ENCODE peak calls at places on chromosome 12, in seven cellular contexts. W is NCI-H1417 treated with DMSO at 0.1 percent for 48 hours; D is posterior cingulate gyrus; Z is ELR; L is cardiac septum; P is activated T-cell treated with anti-CD3 and anti-CD28 coated beads, Interleukin-2, amount 50 U/mL, for 48 hours; Y is GDM1. R is an unnamed sample.

GRCh38 chr12:95195122-95195521 is 22.1 kb downstream of the FGD6 start:
- DNase-seq in Z (no peak), W (no peak), Y (no peak), P (no peak), D (no peak), L (no peak), R (no peak)

GRCh38 chr12:132433641-132434395 is 56.1 kb upstream of the FBRSL1 start:
- DNase-seq in L (no peak), D (no peak), P (no peak), Z (no peak), W (no peak), Y (no peak), R (no peak)

GRCh38 chr12:109944975-109945374 is 44.9 kb downstream of the TCHP start:
- DNase-seq in Y (no peak), D (no peak), L (no peak), Z (peak), W (no peak), P (no peak), R (no peak)

GRCh38 chr12:130582286-130582685 is 133.8 kb downstream of the RIMBP2 start:
- DNase-seq in Z (no peak), W (no peak), Y (no peak), D (no peak), P (no peak), L (no peak), R (no peak)

GRCh38 chr12:41274643-41275042 is 86.5 kb downstream of the PDZRN4 start:
- DNase-seq in L (no peak), D (no peak), W (no peak), P (no peak), Z (no peak), Y (no peak), R (no peak)

GRCh38 chr12:75505706-75506312 is 5.6 kb downstream of the KRR1 start:
- DNase-seq in P (no peak), D (no peak), L (no peak), Z (peak), Y (no peak), W (no peak), R (no peak)

GRCh38 chr12:31325524-31325875 is 450 bp downstream of the SINHCAF start:
- DNase-seq in L (no peak), Z (no peak), D (no peak), P (no peak), W (no peak), Y (no peak), R (no peak)

GRCh38 chr12:2836004-2836403 is 1.2 kb upstream of the NRIP2 start:
- DNase-seq in D (no peak), Y (no peak), L (no peak), P (no peak), W (no peak), Z (no peak), R (no peak)